ENCODE peak calls at places on chromosomes 7 and 10, in nine cellular contexts. L, Z, I, F, Q, K, H, R and S are unnamed samples.

GRCh38 chr7:35576037-35576573 is 118.8 kb downstream of the HERPUD2 start:
- DNase-seq in R (no peak), K (no peak), F (peak), Z (no peak), Q (no peak), H (no peak), I (no peak), L (no peak), S (no peak)

GRCh38 chr10:182441-183201 is 47.4 kb downstream of the ZMYND11 start:
- DNase-seq in I (no peak), F (no peak), R (no peak), L (no peak), K (peak), H (no peak), Z (no peak), Q (no peak), S (no peak)

GRCh38 chr10:103197177-103197576 is 4.1 kb upstream of the NT5C2 start:
- DNase-seq in R (peak), H (no peak), Z (peak), L (peak), Q (no peak), K (peak), F (peak), I (no peak), S (no peak)

GRCh38 chr7:116672596-116673503 is 854 bp downstream of the MET start:
- DNase-seq in K (peak), L (no peak), I (peak), H (no peak), R (peak), Z (peak), Q (no peak), F (peak), S (no peak)

GRCh38 chr7:22338875-22339274 is 18.1 kb downstream of the RAPGEF5 start:
- DNase-seq in H (no peak), L (no peak), F (no peak), Z (no peak), I (no peak), K (no peak), Q (no peak), R (no peak), S (no peak)

GRCh38 chr7:29884399-29885272 is 78.3 kb downstream of the WIPF3 start:
- DNase-seq in I (peak), L (no peak), Z (no peak), Q (no peak), F (no peak), R (no peak), H (no peak), K (no peak), S (peak)

GRCh38 chr7:158322616-158323530 is 264.8 kb downstream of the PTPRN2 start:
- DNase-seq in H (no peak), L (no peak), R (no peak), I (peak), K (no peak), Z (no peak), Q (no peak), F (no peak), S (no peak)

GRCh38 chr7:1889091-1889490 is 219.0 kb downstream of the ELFN1 start:
- DNase-seq in R (no peak), L (no peak), Q (no peak), H (no peak), I (no peak), F (no peak), K (no peak), Z (no peak), S (no peak)

GRCh38 chr7:144032985-144033384 is 15.8 kb upstream of the OR2A5 start:
- DNase-seq in F (no peak), Q (no peak), K (peak), Z (no peak), H (no peak), L (no peak), I (no peak), R (no peak), S (no peak)

GRCh38 chr10:16521311-16522016 is at the start of gene C1QL3:
- DNase-seq in H (peak), F (no peak), Q (peak), Z (no peak), K (no peak), R (peak), I (peak), L (no peak), S (no peak)

GRCh38 chr10:101905241-101905640 is 61.6 kb upstream of the KCNIP2 start:
- DNase-seq in H (no peak), Q (no peak), Z (no peak), F (no peak), L (no peak), K (no peak), R (no peak), I (no peak), S (no peak)

GRCh38 chr10:5071411-5072198 is 22.6 kb upstream of the AKR1C3 start:
- DNase-seq in H (no peak), L (no peak), Q (no peak), Z (no peak), F (peak), K (peak), I (peak), R (peak), S (no peak)

GRCh38 chr10:75630746-75631145 is 199.3 kb downstream of the LRMDA start:
- DNase-seq in I (no peak), H (no peak), Z (no peak), F (no peak), Q (no peak), K (no peak), R (no peak), L (no peak), S (no peak)

DNA sequence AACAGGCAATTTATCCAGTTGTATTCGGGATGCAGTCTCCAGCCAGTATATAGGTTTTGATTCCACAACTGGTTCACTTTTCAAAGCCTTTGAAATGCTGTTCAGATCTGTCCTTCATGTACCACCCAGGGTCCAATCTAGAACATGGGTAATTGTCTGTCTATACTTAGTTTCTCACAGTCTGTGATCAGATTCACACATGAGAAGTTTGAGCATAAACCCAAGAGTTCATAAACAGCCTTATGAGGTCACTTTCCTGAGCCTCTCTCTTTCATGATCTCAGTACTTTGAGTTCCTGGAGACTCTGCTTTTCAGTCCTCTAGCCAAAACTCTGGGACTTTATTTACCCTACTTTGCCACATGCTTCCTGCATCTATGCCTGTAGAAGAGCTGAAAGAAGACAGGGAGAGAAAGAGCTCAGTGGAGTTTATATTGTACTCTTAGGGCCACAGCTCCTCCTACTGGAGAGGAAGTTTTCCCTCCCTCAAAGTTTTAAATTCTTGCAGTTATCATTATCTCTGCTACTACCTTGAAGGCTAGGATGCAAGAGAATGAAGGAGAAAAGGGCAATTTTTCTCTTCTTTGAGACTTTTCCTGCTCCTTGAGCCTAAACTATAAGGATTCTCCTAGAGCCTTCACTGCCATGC is 172.0 kb downstream of the ZEB1 start:
- DNase-seq in R (peak), H (peak), K (peak), I (peak), Q (no peak), Z (no peak), F (peak), L (peak), S (no peak)
- TF ChIP-seq CTCF in R (peak), H (peak), K (peak), I (peak), Q (no peak), Z (peak), F (peak), L (peak), S (peak)

DNA sequence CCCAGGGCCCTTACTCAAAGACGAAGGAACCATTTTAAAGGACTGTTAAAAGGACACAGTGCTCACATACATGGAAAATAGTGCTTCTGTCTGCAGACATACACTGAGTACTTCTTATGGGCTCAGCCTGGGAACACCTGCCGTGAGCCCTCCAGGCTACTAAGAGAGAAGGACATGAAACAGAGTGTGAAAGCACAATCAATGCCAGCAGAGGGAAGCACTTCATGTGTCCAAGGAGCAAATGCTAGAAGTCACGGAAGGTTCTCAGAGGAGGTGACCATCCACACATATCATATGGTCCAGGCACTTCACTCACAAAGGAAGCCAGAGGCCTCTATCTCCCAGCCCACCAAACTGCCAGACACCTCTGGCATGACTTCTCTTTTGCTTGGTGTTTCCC is 15.5 kb downstream of the ELMO1 start:
- DNase-seq in Z (no peak), K (peak), I (peak), L (no peak), R (no peak), H (no peak), F (no peak), Q (no peak), S (no peak)
- TF ChIP-seq CTCF in Z (no peak), K (peak), I (peak), L (no peak), R (no peak), H (no peak), F (no peak), Q (no peak), S (no peak)

GRCh38 chr10:43265799-43266721 is 805 bp downstream of the RASGEF1A start:
- DNase-seq in I (peak), L (no peak), Q (peak), K (no peak), Z (no peak), R (no peak), H (no peak), F (no peak), S (peak)
- TF ChIP-seq CTCF in I (peak), L (peak), Q (no peak), K (no peak), Z (peak), R (peak), H (no peak), F (peak), S (peak)

GRCh38 chr7:17989546-17989945 is 38.1 kb downstream of the PRPS1L1 start:
- DNase-seq in Q (no peak), Z (no peak), L (no peak), R (no peak), I (no peak), F (no peak), K (peak), H (no peak), S (no peak)

GRCh38 chr7:17990761-17991160 is 36.9 kb downstream of the PRPS1L1 start:
- DNase-seq in I (no peak), R (no peak), Z (no peak), K (no peak), H (no peak), F (no peak), Q (no peak), L (no peak), S (no peak)

GRCh38 chr7:17988858-17989257 is 38.8 kb downstream of the PRPS1L1 start:
- DNase-seq in Z (no peak), L (no peak), F (no peak), I (peak), R (no peak), K (no peak), H (no peak), Q (no peak), S (no peak)

GRCh38 chr7:17994079-17994478 is 33.6 kb downstream of the PRPS1L1 start:
- DNase-seq in L (no peak), F (no peak), I (no peak), K (no peak), Z (no peak), H (no peak), R (no peak), Q (no peak), S (no peak)

DNA sequence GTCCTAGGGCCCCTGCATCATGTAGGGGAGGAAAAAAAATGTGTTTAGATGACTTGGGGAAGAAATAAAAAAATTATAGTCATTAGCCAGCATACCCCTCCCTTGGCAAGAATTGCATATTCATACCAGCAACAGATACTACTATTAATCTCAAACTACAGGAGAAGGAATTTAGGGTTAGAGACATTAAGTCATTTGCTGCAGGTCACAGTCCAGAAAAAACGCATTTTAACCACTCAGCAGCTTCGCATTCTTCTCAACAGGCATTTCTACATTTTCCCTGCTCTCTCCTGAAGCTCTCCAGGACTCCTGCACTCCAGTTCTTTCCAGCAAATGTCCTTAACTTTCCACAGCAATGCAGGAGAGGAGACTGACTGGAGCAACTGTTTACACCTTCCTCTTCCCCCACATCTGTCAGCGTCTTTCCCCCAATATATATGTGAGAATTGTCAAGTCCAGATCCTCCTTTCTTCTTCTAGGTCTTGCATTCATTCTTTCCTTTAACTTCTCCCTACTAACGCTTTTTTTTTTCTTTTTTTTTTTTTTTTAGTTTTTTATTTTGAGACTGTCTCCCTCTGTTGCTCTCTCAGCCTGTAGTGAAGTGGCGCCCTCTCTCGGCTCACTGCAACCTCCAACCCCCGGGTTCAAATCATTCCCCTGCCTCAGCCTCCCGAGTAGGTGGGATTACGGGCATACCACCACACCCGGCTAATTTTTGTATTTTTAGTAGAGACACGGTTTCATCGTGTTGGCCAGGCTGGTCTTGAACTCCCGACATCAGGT is 35.6 kb downstream of the PRPS1L1 start:
- DNase-seq in F (no peak), K (no peak), Q (no peak), R (peak), H (peak), I (peak), L (no peak), Z (no peak), S (no peak)
- TF ChIP-seq CTCF in F (no peak), K (no peak), Q (no peak), R (no peak), H (peak), I (peak), L (peak), Z (peak), S (peak)